ENCODE peak calls at places on chromosomes 5 and 9, in six cellular contexts. T is chondrocyte, I is tibial artery, U is GM13976, V is ELR, H is hypothalamus. S is an unnamed sample.

GRCh38 chr5:102532126-102532525 is 33.3 kb upstream of the SLCO6A1 start:
- DNase-seq in I (no peak), H (no peak), U (no peak), T (no peak), V (no peak), S (no peak)

GRCh38 chr9:37574241-37574721 is 1.9 kb downstream of the FBXO10 start:
- DNase-seq in T (no peak), V (no peak), I (no peak), H (no peak), U (no peak), S (no peak)

GRCh38 chr5:1471240-1471853 is 26.1 kb upstream of the SLC6A3 start:
- DNase-seq in I (peak; percentile 51), T (peak; percentile 70), V (no peak), U (no peak), H (no peak), S (no peak)

GRCh38 chr5:114176356-114176755 is 185.5 kb upstream of the KCNN2 start:
- DNase-seq in H (no peak), V (peak; percentile 86), I (no peak), T (no peak), U (no peak), S (no peak)

GRCh38 chr5:159514229-159514822 is 184.0 kb upstream of the IL12B start:
- DNase-seq in V (no peak), U (no peak), H (no peak), T (no peak), I (no peak), S (no peak)

GRCh38 chr5:32771037-32771436 is 59.9 kb downstream of the NPR3 start:
- DNase-seq in H (no peak), U (no peak), T (no peak), I (peak; percentile 75), V (no peak), S (no peak)

GRCh38 chr5:171351674-171352073 is 36.0 kb upstream of the NPM1 start:
- DNase-seq in T (no peak), V (no peak), H (no peak), I (no peak), U (no peak), S (no peak)

GRCh38 chr9:120580591-120580896 is 577 bp upstream of the CDK5RAP2 start:
- DNase-seq in T (no peak), V (no peak), U (no peak), H (no peak), I (no peak), S (no peak)

GRCh38 chr9:33510264-33511183 is 13.5 kb upstream of the ANKRD18B start:
- DNase-seq in I (peak; percentile 70), T (no peak), H (peak; percentile 59), V (peak; percentile 79), U (peak; percentile 50), S (peak; percentile 69)

S was measured in NCI-H345.